ENCODE peak calls at places on chromosomes 11 and 22, in six cellular contexts. R is GF-D8; Z is activated CD4-positive, alpha-beta T cell treated with anti-CD3 and anti-CD28 coated beads for 4 hours; X is stimulated activated CD8-positive, alpha-beta memory T cell treated with anti-CD3 and anti-CD28 coated beads, Interleukin-15, amount 100 ng/mL, for 1 hour; P is T-helper 9 cell; U is NCI-H1092 treated with DMSO at 0.1 percent for 48 hours. J is an unnamed sample.
A peak's percentile ranks its signal among the peaks of the same experiment; 100 is the strongest.

GRCh38 chr22:47797546-47797945 is 1035.1 kb downstream of the TBC1D22A start:
- DNase-seq in Z (no peak), U (no peak), P (no peak), X (no peak), R (no peak), J (peak; percentile 12)

GRCh38 chr22:23240639-23241389 is 60.5 kb downstream of the BCR start:
- DNase-seq in Z (peak; percentile 50), X (no peak), R (no peak), P (no peak), U (no peak), J (no peak)

GRCh38 chr11:117634756-117635593 is 162.0 kb downstream of the DSCAML1 start:
- DNase-seq in X (no peak), U (no peak), R (no peak), P (no peak), Z (no peak), J (no peak)

GRCh38 chr11:7787239-7787638 is 9.5 kb downstream of the OR5P2 start:
- DNase-seq in P (no peak), U (no peak), Z (no peak), X (no peak), R (no peak), J (no peak)

GRCh38 chr22:19917389-19918138 is 24.0 kb upstream of the COMT start:
- DNase-seq in R (no peak), Z (no peak), P (no peak), X (no peak), U (no peak), J (no peak)

GRCh38 chr22:46844606-46845210 is 82.3 kb downstream of the TBC1D22A start:
- DNase-seq in X (no peak), R (no peak), Z (no peak), U (no peak), P (no peak), J (no peak)

GRCh38 chr22:26847046-26847445 is 189.7 kb downstream of the MIAT start:
- DNase-seq in U (no peak), R (no peak), P (no peak), X (no peak), Z (no peak), J (no peak)

GRCh38 chr11:128841461-128842072 is 25.5 kb downstream of the KCNJ1 start:
- DNase-seq in U (peak; percentile 53), X (no peak), Z (no peak), P (no peak), R (no peak), J (no peak)

GRCh38 chr22:39148727-39149535 is 3.5 kb downstream of the CBX7 start:
- DNase-seq in P (peak; percentile 65), X (peak; percentile 39), U (no peak), Z (peak; percentile 72), R (no peak), J (no peak)

GRCh38 chr11:69320756-69321741 is 27.1 kb downstream of the MYEOV start:
- DNase-seq in R (no peak), Z (no peak), P (no peak), X (no peak), U (no peak), J (no peak)

GRCh38 chr11:83724704-83725114 is 438.5 kb upstream of the CCDC90B start:
- DNase-seq in Z (no peak), R (no peak), P (no peak), X (no peak), U (no peak), J (peak; percentile 62)

J was measured in breast epithelium.